ENCODE peak calls at places on chromosome 13, in six cellular contexts. E is transverse colon, A is heart left ventricle, T is K562, C is lower leg skin, Y is breast epithelium. V is an unnamed sample.

GRCh38 chr13:77523834-77524728 is 11.4 kb upstream of the SCEL start:
- DNase-seq in E (no peak), A (no peak), T (no peak), C (no peak), Y (no peak), V (no peak)

GRCh38 chr13:41716236-41716635 is 244.7 kb downstream of the VWA8 start:
- DNase-seq in E (no peak), A (no peak), T (no peak), C (no peak), Y (no peak), V (no peak)

GRCh38 chr13:46213242-46213641 is 1.5 kb downstream of the LRRC63 start:
- DNase-seq in E (no peak), A (no peak), T (no peak), C (no peak), Y (no peak), V (no peak)

GRCh38 chr13:110964229-110965037 is 49.6 kb upstream of the ANKRD10 start:
- DNase-seq in E (no peak), A (no peak), T (peak), C (no peak), Y (no peak), V (no peak)

GRCh38 chr13:77222000-77222690 is 104.7 kb downstream of the MYCBP2 start:
- DNase-seq in E (no peak), A (no peak), T (no peak), C (no peak), Y (no peak), V (no peak)

GRCh38 chr13:99464441-99464949 is 36.8 kb upstream of the TM9SF2 start:
- DNase-seq in E (no peak), A (no peak), T (no peak), C (no peak), Y (no peak), V (no peak)

GRCh38 chr13:95494082-95494681 is 58.3 kb upstream of the CLDN10 start:
- DNase-seq in E (no peak), A (no peak), T (peak), C (no peak), Y (no peak), V (no peak)

GRCh38 chr13:23755040-23755439 is 134.2 kb downstream of the MIPEP start:
- DNase-seq in E (no peak), A (no peak), T (no peak), C (no peak), Y (no peak), V (no peak)

DNA sequence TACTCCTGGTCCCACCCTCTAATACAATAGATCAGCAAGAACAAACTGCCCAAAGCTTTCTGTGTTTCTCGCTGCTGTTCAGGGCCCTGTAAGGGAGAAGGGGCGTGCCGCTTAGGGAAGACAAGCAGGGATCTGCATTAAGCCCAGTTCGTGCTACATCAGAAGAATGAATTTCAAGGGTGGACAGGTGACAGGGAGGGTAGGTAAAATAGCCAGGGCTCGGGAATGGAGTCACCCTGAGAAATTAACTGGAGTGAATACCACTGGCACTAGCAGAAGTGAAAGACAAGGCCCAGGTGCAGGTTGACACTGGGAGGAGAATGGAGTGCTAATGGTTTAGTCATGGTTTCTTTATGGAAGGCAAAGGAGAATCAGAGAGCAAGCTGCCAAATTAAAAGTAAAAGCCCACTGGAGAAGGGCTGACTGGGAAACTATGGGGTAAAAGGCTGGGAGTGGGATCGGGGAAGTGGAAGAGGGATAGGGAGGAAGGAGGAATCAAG is 183.1 kb upstream of the TSC22D1 start:
- DNase-seq in E (peak), A (no peak), T (no peak), C (no peak), Y (no peak), V (no peak)
- H3K4me3 ChIP-seq in E (no peak), A (no peak), T (no peak), C (no peak), Y (no peak), V (no peak)

GRCh38 chr13:113818700-113819295 is 45.1 kb downstream of the GAS6 start:
- DNase-seq in E (no peak), A (no peak), T (no peak), C (no peak), Y (no peak), V (no peak)
- TF ChIP-seq POLR2A in E (no peak), A (no peak), T (no peak), C (no peak), Y (no peak), V (no peak)

GRCh38 chr13:47598340-47598911 is 402.6 kb downstream of the SUCLA2 start:
- DNase-seq in E (no peak), A (no peak), T (no peak), C (no peak), Y (no peak), V (no peak)
- TF ChIP-seq CTCF in E (no peak), A (peak), T (no peak), C (no peak), Y (no peak), V (peak)

GRCh38 chr13:75421133-75421532 is 60.8 kb downstream of the TBC1D4 start:
- DNase-seq in E (no peak), A (no peak), T (no peak), C (no peak), Y (no peak), V (no peak)

GRCh38 chr13:75418997-75419396 is 63.0 kb downstream of the TBC1D4 start:
- DNase-seq in E (no peak), A (no peak), T (no peak), C (no peak), Y (no peak), V (no peak)

GRCh38 chr13:75417647-75418046 is 64.3 kb downstream of the TBC1D4 start:
- DNase-seq in E (no peak), A (no peak), T (no peak), C (no peak), Y (no peak), V (no peak)

GRCh38 chr13:75418186-75418843 is 63.7 kb downstream of the TBC1D4 start:
- DNase-seq in E (no peak), A (no peak), T (no peak), C (no peak), Y (no peak), V (no peak)

GRCh38 chr13:75419656-75420055 is 62.3 kb downstream of the TBC1D4 start:
- DNase-seq in E (no peak), A (no peak), T (no peak), C (no peak), Y (no peak), V (no peak)
- H3K4me3 ChIP-seq in E (no peak), A (peak), T (no peak), C (no peak), Y (no peak), V (no peak)